ENCODE peak calls at places on chromosomes 16 and 17, in nine cellular contexts. E, Q, Z, S, R, C, H, P and W are unnamed samples.

GRCh38 chr16:66146689-66147330 is 219.7 kb upstream of the CDH5 start:
- DNase-seq in S (peak; percentile 37), P (no peak), H (no peak), C (no peak), E (no peak), Z (no peak), Q (no peak), R (no peak), W (peak; percentile 45)

GRCh38 chr16:23557779-23558330 is 328 bp downstream of the UBFD1 start:
- DNase-seq in C (peak; percentile 22), P (no peak), R (peak; percentile 30), E (peak; percentile 13), H (peak; percentile 38), Q (peak; percentile 73), S (peak; percentile 44), Z (peak; percentile 44), W (peak; percentile 48)

GRCh38 chr16:68300736-68301459 is 9.8 kb downstream of the SLC7A6OS start:
- DNase-seq in H (no peak), Z (peak; percentile 14), S (no peak), P (no peak), C (no peak), E (no peak), R (no peak), Q (no peak), W (peak; percentile 39)

GRCh38 chr16:52050418-52050817 is 496.5 kb downstream of the TOX3 start:
- DNase-seq in E (no peak), R (no peak), H (peak; percentile 12), Q (no peak), P (no peak), Z (no peak), C (no peak), S (peak; percentile 24), W (peak; percentile 2)

GRCh38 chr17:49497147-49498036 is 2.3 kb downstream of the NGFR start:
- DNase-seq in E (peak; percentile 69), H (peak; percentile 11), R (peak; percentile 36), Q (no peak), S (peak; percentile 22), Z (no peak), C (no peak), P (peak; percentile 83), W (no peak)

GRCh38 chr16:15874745-15875314 is 13.6 kb downstream of the CEP20 start:
- DNase-seq in P (no peak), Q (no peak), H (peak; percentile 83), R (peak; percentile 51), C (no peak), S (peak; percentile 80), Z (peak; percentile 86), E (peak; percentile 35), W (peak; percentile 88)

GRCh38 chr16:70430667-70431536 is 8.0 kb downstream of the ST3GAL2 start:
- DNase-seq in S (peak; percentile 24), P (no peak), E (no peak), H (no peak), C (peak; percentile 79), Z (no peak), Q (peak; percentile 25), R (peak; percentile 34), W (peak; percentile 32)

GRCh38 chr17:31513731-31514427 is 122.4 kb downstream of the RAB11FIP4 start:
- DNase-seq in E (no peak), H (no peak), C (no peak), S (no peak), P (no peak), Z (no peak), R (no peak), Q (peak; percentile 14), W (no peak)

GRCh38 chr17:75126954-75127353 is 4.6 kb downstream of the NT5C start:
- DNase-seq in Z (no peak), E (no peak), P (no peak), Q (no peak), S (no peak), C (no peak), R (no peak), H (no peak), W (no peak)

GRCh38 chr17:75124819-75125162 is 6.8 kb downstream of the NT5C start:
- DNase-seq in H (no peak), Q (peak; percentile 31), E (no peak), S (no peak), P (no peak), C (no peak), Z (no peak), R (no peak), W (no peak)

GRCh38 chr17:75128694-75129505 is 2.6 kb downstream of the NT5C start:
- DNase-seq in C (no peak), P (no peak), Q (peak; percentile 44), S (no peak), Z (no peak), R (no peak), E (no peak), H (no peak), W (no peak)

GRCh38 chr17:75125984-75126383 is 5.6 kb downstream of the NT5C start:
- DNase-seq in P (no peak), Z (no peak), R (no peak), E (no peak), H (no peak), S (no peak), C (no peak), Q (peak; percentile 57), W (no peak)

GRCh38 chr17:75124041-75124818 is 7.3 kb downstream of the NT5C start:
- DNase-seq in Z (peak; percentile 43), S (peak; percentile 18), P (peak; percentile 76), R (peak; percentile 40), H (peak; percentile 61), Q (peak; percentile 90), E (no peak), C (peak; percentile 43), W (peak; percentile 34)
- H3K4me3 ChIP-seq in Z (no peak overlapping the region), S (no peak overlapping the region), P (no peak overlapping the region), R (no peak overlapping the region), H (no peak overlapping the region), Q (no peak overlapping the region), E (no peak overlapping the region), C (no peak overlapping the region), W (no peak overlapping the region)

GRCh38 chr16:27370318-27370717 is 31.7 kb upstream of the IL21R start:
- DNase-seq in Q (no peak), C (no peak), H (no peak), Z (no peak), E (no peak), P (no peak), S (no peak), R (no peak), W (no peak)

GRCh38 chr16:27366687-27367462 is 35.1 kb upstream of the IL21R start:
- DNase-seq in E (no peak), S (no peak), H (peak; percentile 19), Q (no peak), R (no peak), P (no peak), C (no peak), Z (no peak), W (no peak)

GRCh38 chr16:27369806-27370205 is 32.2 kb upstream of the IL21R start:
- DNase-seq in S (peak; percentile 79), R (no peak), Q (peak; percentile 85), P (no peak), H (peak; percentile 35), C (no peak), E (no peak), Z (peak; percentile 28), W (peak; percentile 66)

GRCh38 chr16:27367463-27368357 is 34.3 kb upstream of the IL21R start:
- DNase-seq in Q (peak; percentile 94), H (peak; percentile 82), S (peak; percentile 63), Z (peak; percentile 73), C (peak; percentile 98), E (peak; percentile 53), R (peak; percentile 82), P (peak; percentile 88), W (peak; percentile 84)

DNA sequence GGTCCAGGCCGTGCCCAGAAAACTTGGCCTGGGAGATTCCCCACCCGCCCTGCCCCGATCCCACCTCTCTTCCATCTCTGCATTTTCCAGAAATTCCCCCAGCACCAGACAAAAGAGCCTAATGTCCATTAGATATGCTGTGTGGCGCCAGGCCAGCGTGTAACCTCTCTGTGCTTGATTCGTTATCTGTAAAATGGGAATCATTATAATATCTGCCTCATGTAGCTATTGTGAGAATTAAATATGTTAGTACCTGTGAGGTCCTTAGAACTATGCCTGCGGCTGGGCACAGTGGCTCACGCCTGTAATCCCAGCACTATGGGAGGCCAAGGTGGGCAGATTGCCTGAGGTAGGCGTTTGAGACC is 33.6 kb upstream of the IL21R start:
- DNase-seq in S (no peak), R (no peak), Z (no peak), Q (no peak), C (no peak), H (no peak), E (no peak), P (no peak), W (no peak)
- TF ChIP-seq CTCF in S (no peak), R (no peak), Z (no peak), Q (no peak), C (no peak), H (no peak), E (no peak), P (peak; percentile 30), W (no peak)

GRCh38 chr16:81511371-81511770 is 66.8 kb downstream of the CMIP start:
- DNase-seq in H (peak; percentile 86), P (no peak), Z (peak; percentile 64), C (no peak), Q (peak; percentile 85), R (no peak), E (no peak), S (peak; percentile 89), W (peak; percentile 81)

GRCh38 chr16:81514568-81515258 is 70.1 kb downstream of the CMIP start:
- DNase-seq in Q (no peak), R (no peak), P (no peak), S (no peak), Z (no peak), H (no peak), E (no peak), C (no peak), W (no peak)

GRCh38 chr16:81515281-81515680 is 70.7 kb downstream of the CMIP start:
- DNase-seq in P (no peak), E (no peak), S (no peak), R (no peak), C (no peak), Q (peak; percentile 11), H (no peak), Z (no peak), W (no peak)

GRCh38 chr16:81514041-81514559 is 69.5 kb downstream of the CMIP start:
- DNase-seq in Z (no peak), S (no peak), C (no peak), E (no peak), R (no peak), H (no peak), Q (peak; percentile 68), P (no peak), W (no peak)

GRCh38 chr16:81513204-81514040 is 68.8 kb downstream of the CMIP start:
- DNase-seq in H (no peak), E (no peak), C (no peak), P (peak; percentile 78), Z (peak; percentile 64), S (no peak), Q (peak; percentile 88), R (peak; percentile 77), W (peak; percentile 55)
- H3K4me3 ChIP-seq in H (no peak overlapping the region), E (no peak overlapping the region), C (no peak overlapping the region), P (no peak overlapping the region), Z (no peak overlapping the region), S (no peak overlapping the region), Q (no peak overlapping the region), R (no peak overlapping the region), W (no peak overlapping the region)

GRCh38 chr17:8119575-8120519 is 1.5 kb upstream of the ALOXE3 start:
- DNase-seq in Q (peak; percentile 89), S (peak; percentile 92), R (peak; percentile 80), C (peak; percentile 82), H (peak; percentile 97), Z (peak; percentile 96), E (peak; percentile 65), P (peak; percentile 85), W (peak; percentile 95)

GRCh38 chr17:8122391-8122922 is 1.4 kb downstream of the HES7 start:
- DNase-seq in E (no peak), R (peak; percentile 24), C (no peak), Z (peak; percentile 55), S (peak; percentile 50), H (peak; percentile 54), P (no peak), Q (peak; percentile 93), W (peak; percentile 31)

GRCh38 chr17:8122923-8123694 is 797 bp downstream of the HES7 start:
- DNase-seq in E (no peak), R (peak; percentile 25), C (no peak), P (no peak), H (peak; percentile 43), Q (peak; percentile 87), Z (peak; percentile 34), S (peak; percentile 27), W (no peak)

GRCh38 chr17:8120520-8121443 is 2.5 kb upstream of the ALOXE3 start:
- DNase-seq in H (peak; percentile 87), R (peak; percentile 56), Z (peak; percentile 76), E (no peak), P (no peak), S (peak; percentile 69), C (peak; percentile 73), Q (peak; percentile 95), W (peak; percentile 72)

GRCh38 chr17:8121531-8122390 is 2.1 kb downstream of the HES7 start:
- DNase-seq in Z (peak; percentile 45), Q (peak; percentile 87), S (peak; percentile 55), E (no peak), R (peak; percentile 45), H (peak; percentile 66), P (no peak), C (no peak), W (peak; percentile 52)
- TF ChIP-seq CTCF in Z (peak; percentile 43), Q (peak; percentile 38), S (peak; percentile 62), E (peak; percentile 35), R (peak; percentile 47), H (no peak), P (peak; percentile 45), C (peak; percentile 26), W (peak; percentile 27)